ENCODE peak calls at places on chromosome 3, in nine cellular contexts. One of them, this sample, is unnamed.

GRCh38 chr3:123941150-123941941 is 19.7 kb downstream of the CCDC14 start:
- DNase-seq in GM23338: no peak
- DNase-seq in GM23248: peak
- DNase-seq in neural progenitor cell: no peak
- DNase-seq in HCT116: no peak
- DNase-seq in hepatocyte: no peak
- DNase-seq in SK-N-SH: no peak
- DNase-seq in PC-3: no peak
- DNase-seq in OCI-LY7: no peak
- DNase-seq in this sample: no peak

GRCh38 chr3:18890459-18890858 is 257.9 kb upstream of the KCNH8 start:
- DNase-seq in GM23338: no peak
- DNase-seq in GM23248: no peak
- DNase-seq in neural progenitor cell: no peak
- DNase-seq in HCT116: no peak
- DNase-seq in hepatocyte: no peak
- DNase-seq in SK-N-SH: no peak
- DNase-seq in PC-3: peak
- DNase-seq in OCI-LY7: no peak
- DNase-seq in this sample: no peak

GRCh38 chr3:176987901-176988300 is 209.4 kb downstream of the TBL1XR1 start:
- DNase-seq in GM23338: no peak
- DNase-seq in GM23248: peak
- DNase-seq in neural progenitor cell: no peak
- DNase-seq in HCT116: no peak
- DNase-seq in hepatocyte: no peak
- DNase-seq in SK-N-SH: no peak
- DNase-seq in PC-3: no peak
- DNase-seq in OCI-LY7: no peak
- DNase-seq in this sample: no peak

GRCh38 chr3:32813180-32813579 is 4.6 kb upstream of the TRIM71 start:
- DNase-seq in GM23338: no peak
- DNase-seq in GM23248: no peak
- DNase-seq in neural progenitor cell: no peak
- DNase-seq in HCT116: no peak
- DNase-seq in hepatocyte: peak
- DNase-seq in SK-N-SH: no peak
- DNase-seq in PC-3: no peak
- DNase-seq in OCI-LY7: no peak
- DNase-seq in this sample: no peak

GRCh38 chr3:122612706-122613105 is 35.3 kb downstream of the PARP15 start:
- DNase-seq in GM23338: no peak
- DNase-seq in GM23248: no peak
- DNase-seq in neural progenitor cell: no peak
- DNase-seq in HCT116: no peak
- DNase-seq in hepatocyte: no peak
- DNase-seq in SK-N-SH: no peak
- DNase-seq in PC-3: no peak
- DNase-seq in OCI-LY7: no peak
- DNase-seq in this sample: no peak

GRCh38 chr3:186534113-186534669 is 10.0 kb downstream of the CRYGS start:
- DNase-seq in GM23338: no peak
- DNase-seq in GM23248: no peak
- DNase-seq in neural progenitor cell: no peak
- DNase-seq in HCT116: no peak
- DNase-seq in hepatocyte: no peak
- DNase-seq in SK-N-SH: no peak
- DNase-seq in PC-3: no peak
- DNase-seq in OCI-LY7: peak
- DNase-seq in this sample: no peak

GRCh38 chr3:52784931-52785590 is 7.7 kb downstream of the ITIH1 start:
- DNase-seq in GM23338: no peak
- DNase-seq in GM23248: no peak
- DNase-seq in neural progenitor cell: no peak
- DNase-seq in HCT116: no peak
- DNase-seq in hepatocyte: no peak
- DNase-seq in SK-N-SH: no peak
- DNase-seq in PC-3: no peak
- DNase-seq in OCI-LY7: no peak
- DNase-seq in this sample: no peak

GRCh38 chr3:112002458-112002971 is 3.8 kb downstream of the TAGLN3 start:
- DNase-seq in GM23338: no peak
- DNase-seq in GM23248: peak
- DNase-seq in neural progenitor cell: no peak
- DNase-seq in HCT116: no peak
- DNase-seq in hepatocyte: no peak
- DNase-seq in SK-N-SH: no peak
- DNase-seq in PC-3: peak
- DNase-seq in OCI-LY7: no peak
- DNase-seq in this sample: no peak

GRCh38 chr3:158278187-158278586 is 168.3 kb downstream of the RSRC1 start:
- DNase-seq in GM23338: no peak
- DNase-seq in GM23248: no peak
- DNase-seq in neural progenitor cell: no peak
- DNase-seq in HCT116: no peak
- DNase-seq in hepatocyte: no peak
- DNase-seq in SK-N-SH: no peak
- DNase-seq in PC-3: no peak
- DNase-seq in OCI-LY7: no peak
- DNase-seq in this sample: no peak

GRCh38 chr3:35929158-35929557 is 289.8 kb downstream of the ARPP21 start:
- DNase-seq in GM23338: no peak
- DNase-seq in GM23248: no peak
- DNase-seq in neural progenitor cell: no peak
- DNase-seq in HCT116: no peak
- DNase-seq in hepatocyte: no peak
- DNase-seq in SK-N-SH: no peak
- DNase-seq in PC-3: peak
- DNase-seq in OCI-LY7: no peak
- DNase-seq in this sample: no peak

DNA sequence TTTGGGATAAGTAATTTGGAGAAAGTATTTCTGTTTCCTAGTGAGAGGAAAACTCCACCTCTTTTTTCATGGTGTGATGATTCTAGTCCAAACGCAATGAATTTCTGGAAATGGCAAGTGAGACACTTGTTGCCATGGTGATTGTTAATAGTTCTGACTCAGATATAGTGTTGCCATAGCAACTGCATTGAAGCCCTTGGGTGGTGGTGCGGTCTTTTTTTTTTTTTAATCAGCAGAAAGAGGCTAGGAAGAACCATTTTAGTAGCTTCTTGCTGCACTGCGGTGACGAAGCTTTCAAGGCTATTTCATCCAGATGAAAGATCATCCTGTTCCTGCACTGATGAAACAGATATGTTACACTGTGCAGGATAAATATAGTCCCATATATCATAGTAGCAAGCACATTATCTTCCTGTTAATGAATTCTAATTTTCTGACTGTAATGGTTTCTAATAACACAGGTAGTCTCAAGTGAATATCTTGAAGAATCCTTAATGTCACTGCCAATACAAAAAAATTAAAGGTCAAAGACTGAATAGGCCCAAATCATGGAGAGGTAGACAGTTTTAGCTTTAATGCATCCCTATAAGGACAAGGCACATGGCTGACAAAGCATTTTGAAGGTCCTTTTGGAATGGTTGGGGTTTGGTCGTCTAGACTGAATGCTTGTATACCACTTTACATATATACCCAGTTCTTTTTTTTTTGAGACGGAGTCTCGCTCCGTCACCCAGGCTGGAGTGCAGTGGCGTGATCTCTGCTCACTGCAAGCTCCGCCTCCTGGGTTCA is 125.1 kb upstream of the ZBTB20 start:
- DNase-seq in GM23338: peak
- DNase-seq in GM23248: peak
- DNase-seq in neural progenitor cell: peak
- DNase-seq in HCT116: no peak
- DNase-seq in hepatocyte: no peak
- DNase-seq in SK-N-SH: peak
- DNase-seq in PC-3: no peak
- DNase-seq in OCI-LY7: no peak
- DNase-seq in this sample: no peak
- TF ChIP-seq EZH2phosphoT487 in GM23338: no peak
- TF ChIP-seq EZH2phosphoT487 in GM23248: no peak
- TF ChIP-seq EZH2phosphoT487 in neural progenitor cell: no peak
- TF ChIP-seq EZH2phosphoT487 in HCT116: no peak
- TF ChIP-seq EZH2phosphoT487 in hepatocyte: no peak
- TF ChIP-seq EZH2phosphoT487 in SK-N-SH: no peak
- TF ChIP-seq EZH2phosphoT487 in PC-3: no peak
- TF ChIP-seq EZH2phosphoT487 in OCI-LY7: no peak
- TF ChIP-seq EZH2phosphoT487 in this sample: no peak

DNA sequence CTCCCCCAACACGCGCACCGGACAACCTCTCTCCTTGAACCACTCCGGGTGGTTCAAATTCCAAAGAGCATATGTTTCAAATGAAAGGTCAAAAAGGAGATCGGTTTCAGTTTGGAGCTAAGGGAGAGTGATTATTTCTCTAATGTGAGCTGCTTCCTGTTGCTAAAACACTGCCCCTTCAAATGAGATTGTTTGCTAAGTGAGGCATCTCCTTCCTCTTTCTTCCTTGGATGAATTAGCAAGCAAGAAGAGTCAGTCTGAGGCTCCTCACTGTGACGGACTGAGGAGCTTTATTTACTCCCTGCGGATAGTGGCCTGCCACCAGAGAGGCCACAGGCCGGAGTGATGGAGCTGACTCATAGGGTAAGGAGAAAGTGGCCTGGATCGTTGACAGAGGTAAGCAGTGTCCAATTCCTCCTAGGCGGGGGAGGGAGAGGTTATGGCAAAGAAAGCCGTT is 166.9 kb upstream of the ANKRD28 start:
- DNase-seq in GM23338: peak
- DNase-seq in GM23248: peak
- DNase-seq in neural progenitor cell: peak
- DNase-seq in HCT116: no peak
- DNase-seq in hepatocyte: no peak
- DNase-seq in SK-N-SH: no peak
- DNase-seq in PC-3: peak
- DNase-seq in OCI-LY7: no peak
- DNase-seq in this sample: no peak
- TF ChIP-seq EZH2phosphoT487 in GM23338: no peak
- TF ChIP-seq EZH2phosphoT487 in GM23248: no peak
- TF ChIP-seq EZH2phosphoT487 in neural progenitor cell: no peak
- TF ChIP-seq EZH2phosphoT487 in HCT116: no peak
- TF ChIP-seq EZH2phosphoT487 in hepatocyte: no peak
- TF ChIP-seq EZH2phosphoT487 in SK-N-SH: no peak
- TF ChIP-seq EZH2phosphoT487 in PC-3: no peak
- TF ChIP-seq EZH2phosphoT487 in OCI-LY7: no peak
- TF ChIP-seq EZH2phosphoT487 in this sample: no peak

GRCh38 chr3:156176629-156177210 is 56.3 kb downstream of the KCNAB1 start:
- DNase-seq in GM23338: no peak
- DNase-seq in GM23248: no peak
- DNase-seq in neural progenitor cell: no peak
- DNase-seq in HCT116: no peak
- DNase-seq in hepatocyte: no peak
- DNase-seq in SK-N-SH: no peak
- DNase-seq in PC-3: no peak
- DNase-seq in OCI-LY7: no peak
- DNase-seq in this sample: no peak

GRCh38 chr3:156184156-156184555 is 63.8 kb downstream of the KCNAB1 start:
- DNase-seq in GM23338: no peak
- DNase-seq in GM23248: no peak
- DNase-seq in neural progenitor cell: no peak
- DNase-seq in HCT116: no peak
- DNase-seq in hepatocyte: no peak
- DNase-seq in SK-N-SH: no peak
- DNase-seq in PC-3: no peak
- DNase-seq in OCI-LY7: no peak
- DNase-seq in this sample: no peak

GRCh38 chr3:156183396-156183795 is 63.0 kb downstream of the KCNAB1 start:
- DNase-seq in GM23338: no peak
- DNase-seq in GM23248: no peak
- DNase-seq in neural progenitor cell: no peak
- DNase-seq in HCT116: no peak
- DNase-seq in hepatocyte: no peak
- DNase-seq in SK-N-SH: no peak
- DNase-seq in PC-3: no peak
- DNase-seq in OCI-LY7: no peak
- DNase-seq in this sample: no peak

GRCh38 chr3:156180077-156180476 is 59.7 kb downstream of the KCNAB1 start:
- DNase-seq in GM23338: no peak
- DNase-seq in GM23248: peak
- DNase-seq in neural progenitor cell: no peak
- DNase-seq in HCT116: no peak
- DNase-seq in hepatocyte: no peak
- DNase-seq in SK-N-SH: no peak
- DNase-seq in PC-3: peak
- DNase-seq in OCI-LY7: no peak
- DNase-seq in this sample: no peak

DNA sequence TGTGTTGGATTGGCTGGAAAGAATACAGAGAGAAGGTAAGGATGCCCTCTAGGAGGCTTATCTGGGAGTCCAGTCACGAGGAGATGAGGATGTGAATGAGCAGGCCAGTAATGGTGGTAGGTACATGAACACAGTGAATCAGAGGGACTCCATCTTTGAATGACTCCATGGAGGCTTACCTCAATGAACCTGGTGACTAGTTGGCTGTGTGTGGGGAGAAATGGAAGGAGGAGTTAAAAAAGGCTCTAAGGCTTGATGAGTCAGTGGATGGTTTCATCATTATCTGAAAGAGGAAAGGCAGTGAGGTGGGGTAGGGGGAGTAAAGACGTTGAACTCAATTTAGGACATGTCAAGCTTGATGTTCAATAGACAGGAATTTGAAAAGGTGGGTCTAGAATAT is 61.1 kb downstream of the KCNAB1 start:
- DNase-seq in GM23338: no peak
- DNase-seq in GM23248: peak
- DNase-seq in neural progenitor cell: no peak
- DNase-seq in HCT116: no peak
- DNase-seq in hepatocyte: no peak
- DNase-seq in SK-N-SH: no peak
- DNase-seq in PC-3: peak
- DNase-seq in OCI-LY7: no peak
- DNase-seq in this sample: no peak
- TF ChIP-seq EZH2phosphoT487 in GM23338: no peak
- TF ChIP-seq EZH2phosphoT487 in GM23248: no peak
- TF ChIP-seq EZH2phosphoT487 in neural progenitor cell: no peak
- TF ChIP-seq EZH2phosphoT487 in HCT116: no peak
- TF ChIP-seq EZH2phosphoT487 in hepatocyte: no peak
- TF ChIP-seq EZH2phosphoT487 in SK-N-SH: no peak
- TF ChIP-seq EZH2phosphoT487 in PC-3: no peak
- TF ChIP-seq EZH2phosphoT487 in OCI-LY7: no peak
- TF ChIP-seq EZH2phosphoT487 in this sample: no peak

GRCh38 chr3:190384241-190384863 is 3.6 kb upstream of the CLDN16 start:
- DNase-seq in GM23338: peak
- DNase-seq in GM23248: peak
- DNase-seq in neural progenitor cell: peak
- DNase-seq in HCT116: peak
- DNase-seq in hepatocyte: peak
- DNase-seq in SK-N-SH: no peak
- DNase-seq in PC-3: peak
- DNase-seq in OCI-LY7: peak
- DNase-seq in this sample: peak
- TF ChIP-seq EZH2phosphoT487 in GM23338: no peak
- TF ChIP-seq EZH2phosphoT487 in GM23248: no peak
- TF ChIP-seq EZH2phosphoT487 in neural progenitor cell: no peak
- TF ChIP-seq EZH2phosphoT487 in HCT116: no peak
- TF ChIP-seq EZH2phosphoT487 in hepatocyte: no peak
- TF ChIP-seq EZH2phosphoT487 in SK-N-SH: no peak
- TF ChIP-seq EZH2phosphoT487 in PC-3: no peak
- TF ChIP-seq EZH2phosphoT487 in OCI-LY7: no peak
- TF ChIP-seq EZH2phosphoT487 in this sample: no peak

GRCh38 chr3:11155341-11156025 is 1.2 kb downstream of the HRH1 start:
- DNase-seq in GM23338: peak
- DNase-seq in GM23248: peak
- DNase-seq in neural progenitor cell: peak
- DNase-seq in HCT116: peak
- DNase-seq in hepatocyte: peak
- DNase-seq in SK-N-SH: peak
- DNase-seq in PC-3: peak
- DNase-seq in OCI-LY7: no peak
- DNase-seq in this sample: no peak
- TF ChIP-seq EZH2phosphoT487 in GM23338: no peak
- TF ChIP-seq EZH2phosphoT487 in GM23248: no peak
- TF ChIP-seq EZH2phosphoT487 in neural progenitor cell: no peak
- TF ChIP-seq EZH2phosphoT487 in HCT116: no peak
- TF ChIP-seq EZH2phosphoT487 in hepatocyte: no peak
- TF ChIP-seq EZH2phosphoT487 in SK-N-SH: no peak
- TF ChIP-seq EZH2phosphoT487 in PC-3: no peak
- TF ChIP-seq EZH2phosphoT487 in OCI-LY7: no peak
- TF ChIP-seq EZH2phosphoT487 in this sample: no peak